ENCODE peak calls at places on chromosomes 1 and 21, in five cellular contexts. R is AG10803; D is NCI-H69; Y is stimulated activated CD4-positive, alpha-beta T cell treated with anti-CD3 and anti-CD28 coated beads, Interleukin-1b, Interleukin-23, amount 100 ng/mL, for 4 hours; Z is GF-D8. U is an unnamed sample.

GRCh38 chr1:147316968-147317367 is 74.5 kb downstream of the CHD1L start:
- DNase-seq in R (no peak), D (no peak), Y (no peak), Z (no peak), U (no peak)

GRCh38 chr1:53586765-53587164 is 127.6 kb downstream of the DMRTB1 start:
- DNase-seq in R (no peak), D (no peak), Y (no peak), Z (no peak), U (no peak)

GRCh38 chr1:220511785-220512184 is 16.2 kb upstream of the MARK1 start:
- DNase-seq in R (no peak), D (peak), Y (no peak), Z (no peak), U (no peak)

GRCh38 chr1:163796394-163796821 is 474.7 kb downstream of the NUF2 start:
- DNase-seq in R (peak), D (peak), Y (no peak), Z (no peak), U (peak)

GRCh38 chr1:205056188-205056611 is 13.2 kb downstream of the CNTN2 start:
- DNase-seq in R (no peak), D (peak), Y (no peak), Z (no peak), U (no peak)

GRCh38 chr21:35989185-35989735 is 71.1 kb downstream of the SETD4 start:
- DNase-seq in R (peak), D (no peak), Y (no peak), Z (no peak), U (no peak)

GRCh38 chr21:35336534-35336933 is 287.4 kb upstream of the RUNX1 start:
- DNase-seq in R (peak), D (no peak), Y (no peak), Z (no peak), U (no peak)

GRCh38 chr21:26626187-26626586 is 53.1 kb upstream of the CYYR1 start:
- DNase-seq in R (no peak), D (no peak), Y (no peak), Z (no peak), U (no peak)

GRCh38 chr1:211808475-211808874 is 22.1 kb downstream of the LPGAT1 start:
- DNase-seq in R (no peak), D (no peak), Y (no peak), Z (no peak), U (no peak)

GRCh38 chr1:236361909-236362590 is 32.0 kb upstream of the EDARADD start:
- DNase-seq in R (no peak), D (no peak), Y (no peak), Z (no peak), U (no peak)

GRCh38 chr1:198935371-198935921 is 296.6 kb downstream of the PTPRC start:
- DNase-seq in R (peak), D (peak), Y (peak), Z (peak), U (peak)

GRCh38 chr1:47692196-47692595 is 254.4 kb downstream of the FOXD2 start:
- DNase-seq in R (no peak), D (no peak), Y (no peak), Z (no peak), U (no peak)

GRCh38 chr1:96236156-96236739 is 485.3 kb upstream of the PTBP2 start:
- DNase-seq in R (peak), D (peak), Y (no peak), Z (peak), U (peak)

GRCh38 chr1:93908394-93909145 is 660 bp downstream of the GCLM start:
- DNase-seq in R (no peak), D (peak), Y (peak), Z (no peak), U (peak)

GRCh38 chr1:234672349-234673135 is 62.6 kb upstream of the IRF2BP2 start:
- DNase-seq in R (no peak), D (no peak), Y (no peak), Z (no peak), U (no peak)

GRCh38 chr1:103448560-103448959 is 76.9 kb upstream of the RNPC3 start:
- DNase-seq in R (no peak), D (no peak), Y (no peak), Z (no peak), U (no peak)

GRCh38 chr1:81803423-81804103 is 2.8 kb downstream of the ADGRL2 start:
- DNase-seq in R (no peak), D (peak), Y (no peak), Z (no peak), U (no peak)

GRCh38 chr1:153612755-153613331 is at the start of gene S100A16:
- DNase-seq in R (peak), D (no peak), Y (no peak), Z (no peak), U (no peak)

GRCh38 chr1:201184734-201185453 is 5.7 kb upstream of the IGFN1 start:
- DNase-seq in R (peak), D (peak), Y (no peak), Z (no peak), U (peak)

GRCh38 chr21:32499249-32500055 is 85.9 kb downstream of the TCP10L start:
- DNase-seq in R (peak), D (no peak), Y (no peak), Z (no peak), U (no peak)

GRCh38 chr1:63958556-63958955 is 184.7 kb downstream of the ROR1 start:
- DNase-seq in R (no peak), D (no peak), Y (no peak), Z (no peak), U (no peak)

GRCh38 chr1:55375617-55376258 is 160.6 kb upstream of the USP24 start:
- DNase-seq in R (peak), D (peak), Y (peak), Z (no peak), U (peak)

GRCh38 chr1:73593379-73593778 is 604.6 kb downstream of the LRRIQ3 start:
- DNase-seq in R (peak), D (peak), Y (no peak), Z (no peak), U (no peak)

GRCh38 chr1:182768973-182769372 is 20.6 kb upstream of the NPL start:
- DNase-seq in R (peak), D (no peak), Y (no peak), Z (no peak), U (no peak)

GRCh38 chr1:21205416-21205815 is 28.7 kb upstream of the EIF4G3 start:
- DNase-seq in R (no peak), D (no peak), Y (no peak), Z (no peak), U (no peak)

U was measured in NCI-H146.